ENCODE peak calls at places on chromosomes 16 and 17, in eight cellular contexts. E is heart left ventricle, B is SJSA1, X is IMR-90, G is ascending aorta, Q is ovary, Y is body of pancreas, U is tibial nerve. K is an unnamed sample.

GRCh38 chr17:27049104-27049784 is 244.7 kb upstream of the WSB1 start:
- DNase-seq in E (no peak), B (no peak), X (no peak), G (no peak), Q (no peak), Y (no peak), U (no peak), K (no peak)

GRCh38 chr17:79950711-79951110 is 85.0 kb downstream of the TBC1D16 start:
- DNase-seq in E (peak; percentile 3), B (peak; percentile 35), X (no peak), G (peak; percentile 57), Q (peak; percentile 26), Y (peak; percentile 28), U (no peak), K (peak; percentile 6)

GRCh38 chr16:66927012-66927436 is 1.7 kb upstream of the RRAD start:
- DNase-seq in E (peak; percentile 89), B (peak; percentile 66), X (peak; percentile 88), G (peak; percentile 75), Q (no peak), Y (no peak), U (no peak), K (no peak)

GRCh38 chr17:42311240-42312034 is 23.1 kb downstream of the STAT5A start:
- DNase-seq in E (peak; percentile 93), B (no peak), X (peak; percentile 94), G (peak; percentile 92), Q (peak; percentile 90), Y (peak; percentile 54), U (peak; percentile 90), K (peak; percentile 95)

GRCh38 chr16:72380283-72380682 is 208.3 kb upstream of the PMFBP1 start:
- DNase-seq in E (no peak), B (no peak), X (no peak), G (no peak), Q (no peak), Y (no peak), U (no peak), K (no peak)

GRCh38 chr17:42883802-42884553 is 16.6 kb upstream of the G6PC1 start:
- DNase-seq in E (no peak), B (no peak), X (no peak), G (no peak), Q (no peak), Y (no peak), U (no peak), K (no peak)

GRCh38 chr16:19843371-19843770 is 41.3 kb downstream of the GPRC5B start:
- DNase-seq in E (no peak), B (no peak), X (peak; percentile 57), G (no peak), Q (no peak), Y (no peak), U (no peak), K (peak; percentile 22)

GRCh38 chr16:1140582-1140981 is 12.3 kb upstream of the CACNA1H start:
- DNase-seq in E (no peak), B (no peak), X (no peak), G (no peak), Q (no peak), Y (no peak), U (no peak), K (no peak)

GRCh38 chr17:40307001-40307690 is 1.8 kb upstream of the RARA start:
- DNase-seq in E (no peak), B (peak; percentile 69), X (no peak), G (no peak), Q (peak; percentile 58), Y (no peak), U (no peak), K (peak; percentile 87)

GRCh38 chr17:28151001-28151400 is 108.5 kb downstream of the NLK start:
- DNase-seq in E (no peak), B (no peak), X (no peak), G (no peak), Q (no peak), Y (no peak), U (no peak), K (peak; percentile 47)

GRCh38 chr17:43702636-43703035 is 40.9 kb upstream of the MEOX1 start:
- DNase-seq in E (no peak), B (no peak), X (no peak), G (no peak), Q (no peak), Y (no peak), U (no peak), K (peak; percentile 59)

GRCh38 chr16:70441406-70441990 is 2.6 kb upstream of the ST3GAL2 start:
- DNase-seq in E (no peak), B (no peak), X (no peak), G (no peak), Q (no peak), Y (no peak), U (no peak), K (no peak)

GRCh38 chr17:77654861-77655260 is 303.6 kb upstream of the TNRC6C start:
- DNase-seq in E (no peak), B (no peak), X (no peak), G (no peak), Q (no peak), Y (no peak), U (no peak), K (no peak)

GRCh38 chr17:81539571-81539900 is 11.4 kb downstream of the FSCN2 start:
- DNase-seq in E (peak; percentile 22), B (no peak), X (no peak), G (no peak), Q (no peak), Y (no peak), U (no peak), K (no peak)

GRCh38 chr17:19958023-19958422 is 19.6 kb downstream of the AKAP10 start:
- DNase-seq in E (no peak), B (peak; percentile 85), X (peak; percentile 96), G (no peak), Q (no peak), Y (no peak), U (no peak), K (no peak)

GRCh38 chr16:27316038-27316680 is 2.4 kb downstream of the IL4R start:
- DNase-seq in E (no peak), B (no peak), X (no peak), G (no peak), Q (no peak), Y (no peak), U (no peak), K (no peak)

GRCh38 chr16:27314986-27315332 is 1.2 kb downstream of the IL4R start:
- DNase-seq in E (no peak), B (no peak), X (no peak), G (no peak), Q (no peak), Y (no peak), U (no peak), K (no peak)

GRCh38 chr16:27317320-27317719 is 3.5 kb downstream of the IL4R start:
- DNase-seq in E (no peak), B (no peak), X (no peak), G (peak; percentile 61), Q (no peak), Y (no peak), U (no peak), K (no peak)

GRCh38 chr16:27314161-27314723 is 468 bp downstream of the IL4R start:
- DNase-seq in E (peak; percentile 78), B (no peak), X (peak; percentile 97), G (peak; percentile 89), Q (peak; percentile 53), Y (peak; percentile 43), U (no peak), K (peak; percentile 35)

GRCh38 chr16:27315333-27316037 is 1.7 kb downstream of the IL4R start:
- DNase-seq in E (peak; percentile 82), B (no peak), X (peak; percentile 65), G (peak; percentile 87), Q (no peak), Y (no peak), U (no peak), K (no peak)
- H3K27ac ChIP-seq in E (peak overlapping the region; percentile 98), B (no peak overlapping the region), X (peak overlapping the region; percentile 80), G (peak overlapping the region; percentile 93), Q (no peak overlapping the region), Y (peak overlapping the region; percentile 89), U (peak overlapping the region; percentile 15), K (no peak overlapping the region)

DNA sequence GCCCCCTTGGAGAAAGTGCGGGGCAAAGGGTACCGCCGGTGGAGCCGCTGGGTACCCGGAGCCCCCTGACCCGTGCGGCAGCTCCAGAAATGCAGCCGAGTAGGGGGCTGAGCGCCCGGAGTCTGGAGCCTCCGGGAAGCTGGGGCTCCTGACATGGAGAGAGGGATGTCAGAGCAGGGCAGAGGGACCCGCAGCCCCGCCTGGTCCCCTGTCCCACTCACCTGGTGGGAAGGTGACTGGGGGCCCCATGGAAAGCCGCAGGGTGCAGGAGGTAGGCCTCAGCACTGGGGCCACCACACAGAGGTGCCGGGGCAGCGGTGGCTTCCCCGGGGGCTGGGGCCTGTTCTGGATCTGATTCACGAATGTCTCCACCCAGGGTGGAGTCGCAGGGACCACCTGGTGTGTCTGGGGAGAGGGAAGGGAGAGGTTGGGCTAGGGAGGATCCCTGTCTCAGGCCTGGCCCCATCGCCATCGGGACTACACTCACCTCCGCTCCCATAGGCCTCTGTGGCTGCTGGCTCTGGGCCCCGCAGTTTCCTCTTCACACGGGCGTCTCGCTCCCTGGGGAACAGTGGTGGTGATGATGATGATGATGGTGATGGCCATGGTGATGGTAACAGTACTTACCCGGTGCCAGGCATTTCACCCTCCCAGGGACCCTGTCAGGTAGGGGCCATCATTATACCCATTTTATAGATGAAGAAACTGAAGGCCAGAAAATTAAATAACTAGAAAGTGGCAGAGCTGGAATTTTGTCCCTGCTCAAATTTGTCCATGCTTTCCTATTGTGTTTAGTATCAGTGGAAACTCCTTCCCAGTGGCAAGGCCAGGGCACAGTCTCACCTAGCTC is 5.2 kb downstream of the TBX6 start:
- DNase-seq in E (peak; percentile 21), B (no peak), X (no peak), G (no peak), Q (peak; percentile 24), Y (no peak), U (no peak), K (no peak)
- H3K27ac ChIP-seq in E (no peak overlapping the region), B (no peak overlapping the region), X (no peak overlapping the region), G (peak overlapping the region; percentile 48), Q (no peak overlapping the region), Y (no peak overlapping the region), U (peak overlapping the region; percentile 15), K (no peak overlapping the region)

GRCh38 chr16:24853830-24854229 is 8.1 kb downstream of the SLC5A11 start:
- DNase-seq in E (no peak), B (peak; percentile 63), X (peak; percentile 66), G (no peak), Q (peak; percentile 36), Y (no peak), U (no peak), K (no peak)
- H3K27ac ChIP-seq in E (no peak overlapping the region), B (no peak overlapping the region), X (no peak overlapping the region), G (no peak overlapping the region), Q (no peak overlapping the region), Y (no peak overlapping the region), U (no peak overlapping the region), K (no peak overlapping the region)

GRCh38 chr17:14803781-14804180 is 461.3 kb downstream of the PMP22 start:
- DNase-seq in E (no peak), B (no peak), X (no peak), G (no peak), Q (no peak), Y (no peak), U (no peak), K (no peak)

GRCh38 chr17:14808425-14808824 is 456.7 kb downstream of the PMP22 start:
- DNase-seq in E (no peak), B (no peak), X (no peak), G (no peak), Q (no peak), Y (no peak), U (no peak), K (no peak)

DNA sequence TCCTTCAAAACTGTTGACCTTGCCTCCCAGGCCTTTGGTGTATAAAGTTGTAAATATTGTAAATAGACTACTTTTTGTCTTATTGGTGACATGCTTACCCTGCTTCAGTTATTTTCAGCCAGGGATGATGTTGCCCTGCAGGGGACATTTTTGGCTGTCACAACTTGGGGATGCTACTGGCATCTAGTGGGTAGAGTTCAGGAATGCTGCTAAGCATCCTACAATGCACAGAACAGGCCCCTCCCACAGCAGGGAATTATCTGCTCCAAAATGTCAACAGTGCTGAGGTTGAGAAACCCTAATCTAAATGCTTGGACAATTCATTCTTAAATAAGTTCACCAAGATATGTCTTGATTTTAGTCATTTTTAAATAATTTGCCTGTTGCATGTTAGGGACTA is 459.8 kb downstream of the PMP22 start:
- DNase-seq in E (no peak), B (no peak), X (no peak), G (no peak), Q (no peak), Y (no peak), U (no peak), K (no peak)
- H3K27ac ChIP-seq in E (no peak overlapping the region), B (no peak overlapping the region), X (no peak overlapping the region), G (no peak overlapping the region), Q (no peak overlapping the region), Y (no peak overlapping the region), U (no peak overlapping the region), K (no peak overlapping the region)